ENCODE peak calls at places on chromosomes 11 and 22, in eight cellular contexts. One of them, this sample, is unnamed.

GRCh38 chr11:113148076-113148475 is 166.3 kb upstream of the TTC12 start:
- DNase-seq in upper lobe of right lung: no peak
- DNase-seq in lower leg skin: no peak
- DNase-seq in AG10803: no peak
- DNase-seq in fibroblast of lung: no peak
- DNase-seq in neuronal stem cell: no peak
- DNase-seq in fibroblast of mammary gland: no peak
- DNase-seq in ovary: no peak
- DNase-seq in this sample: no peak

GRCh38 chr11:282630-283360 is 4.6 kb downstream of the NLRP6 start:
- DNase-seq in neuronal stem cell: no peak
- DNase-seq in ovary: no peak
- DNase-seq in upper lobe of right lung: no peak
- DNase-seq in AG10803: no peak
- DNase-seq in fibroblast of mammary gland: no peak
- DNase-seq in lower leg skin: no peak
- DNase-seq in fibroblast of lung: no peak
- DNase-seq in this sample: no peak

GRCh38 chr11:126607776-126608625 is 252.5 kb downstream of the ST3GAL4 start:
- DNase-seq in ovary: no peak
- DNase-seq in AG10803: no peak
- DNase-seq in neuronal stem cell: no peak
- DNase-seq in upper lobe of right lung: no peak
- DNase-seq in fibroblast of mammary gland: no peak
- DNase-seq in fibroblast of lung: no peak
- DNase-seq in lower leg skin: no peak
- DNase-seq in this sample: no peak

GRCh38 chr11:119479685-119480275 is 56.8 kb upstream of the THY1 start:
- DNase-seq in neuronal stem cell: no peak
- DNase-seq in AG10803: peak
- DNase-seq in lower leg skin: no peak
- DNase-seq in fibroblast of mammary gland: peak
- DNase-seq in ovary: no peak
- DNase-seq in fibroblast of lung: peak
- DNase-seq in upper lobe of right lung: no peak
- DNase-seq in this sample: no peak

GRCh38 chr11:11189501-11189900 is 163.5 kb downstream of the CSNK2A3 start:
- DNase-seq in lower leg skin: no peak
- DNase-seq in fibroblast of lung: no peak
- DNase-seq in upper lobe of right lung: no peak
- DNase-seq in ovary: no peak
- DNase-seq in AG10803: no peak
- DNase-seq in neuronal stem cell: no peak
- DNase-seq in fibroblast of mammary gland: no peak
- DNase-seq in this sample: no peak

GRCh38 chr22:40279017-40279416 is 67.3 kb upstream of the ADSL start:
- DNase-seq in AG10803: no peak
- DNase-seq in ovary: no peak
- DNase-seq in upper lobe of right lung: no peak
- DNase-seq in neuronal stem cell: no peak
- DNase-seq in fibroblast of mammary gland: no peak
- DNase-seq in fibroblast of lung: no peak
- DNase-seq in lower leg skin: no peak
- DNase-seq in this sample: no peak

GRCh38 chr22:49334976-49335375 is 492.7 kb downstream of the BRD1 start:
- DNase-seq in fibroblast of mammary gland: no peak
- DNase-seq in neuronal stem cell: no peak
- DNase-seq in lower leg skin: no peak
- DNase-seq in AG10803: no peak
- DNase-seq in upper lobe of right lung: peak
- DNase-seq in fibroblast of lung: no peak
- DNase-seq in ovary: no peak
- DNase-seq in this sample: no peak

GRCh38 chr11:78802058-78802633 is 227.5 kb upstream of the NARS2 start:
- DNase-seq in fibroblast of lung: no peak
- DNase-seq in AG10803: peak
- DNase-seq in ovary: no peak
- DNase-seq in lower leg skin: no peak
- DNase-seq in neuronal stem cell: no peak
- DNase-seq in fibroblast of mammary gland: no peak
- DNase-seq in upper lobe of right lung: no peak
- DNase-seq in this sample: no peak

GRCh38 chr11:112229746-112230433 is 3.7 kb downstream of the PTS start:
- DNase-seq in fibroblast of lung: peak
- DNase-seq in upper lobe of right lung: no peak
- DNase-seq in AG10803: peak
- DNase-seq in neuronal stem cell: no peak
- DNase-seq in fibroblast of mammary gland: peak
- DNase-seq in ovary: no peak
- DNase-seq in lower leg skin: no peak
- DNase-seq in this sample: no peak

GRCh38 chr11:117457835-117458234 is 130.2 kb downstream of the CEP164 start:
- DNase-seq in fibroblast of mammary gland: no peak
- DNase-seq in AG10803: no peak
- DNase-seq in upper lobe of right lung: peak
- DNase-seq in neuronal stem cell: no peak
- DNase-seq in fibroblast of lung: no peak
- DNase-seq in lower leg skin: no peak
- DNase-seq in ovary: no peak
- DNase-seq in this sample: no peak

GRCh38 chr11:47399860-47400812 is 8.3 kb upstream of the SLC39A13 start:
- DNase-seq in neuronal stem cell: no peak
- DNase-seq in AG10803: no peak
- DNase-seq in fibroblast of lung: no peak
- DNase-seq in lower leg skin: no peak
- DNase-seq in ovary: peak
- DNase-seq in upper lobe of right lung: no peak
- DNase-seq in fibroblast of mammary gland: no peak
- DNase-seq in this sample: no peak

GRCh38 chr22:29524440-29525191 is 28.9 kb downstream of the THOC5 start:
- DNase-seq in AG10803: peak
- DNase-seq in upper lobe of right lung: no peak
- DNase-seq in fibroblast of mammary gland: peak
- DNase-seq in ovary: peak
- DNase-seq in neuronal stem cell: no peak
- DNase-seq in fibroblast of lung: peak
- DNase-seq in lower leg skin: no peak
- DNase-seq in this sample: no peak

GRCh38 chr11:94128171-94128745 is 383 bp upstream of the PANX1 start:
- DNase-seq in ovary: no peak
- DNase-seq in neuronal stem cell: no peak
- DNase-seq in fibroblast of lung: no peak
- DNase-seq in fibroblast of mammary gland: no peak
- DNase-seq in AG10803: no peak
- DNase-seq in lower leg skin: peak
- DNase-seq in upper lobe of right lung: no peak
- DNase-seq in this sample: no peak

GRCh38 chr11:74112877-74113276 is 57.9 kb downstream of the C2CD3 start:
- DNase-seq in fibroblast of mammary gland: no peak
- DNase-seq in lower leg skin: no peak
- DNase-seq in ovary: no peak
- DNase-seq in neuronal stem cell: no peak
- DNase-seq in AG10803: no peak
- DNase-seq in fibroblast of lung: no peak
- DNase-seq in upper lobe of right lung: no peak
- DNase-seq in this sample: no peak

GRCh38 chr11:77040401-77040777 is 6.2 kb downstream of the B3GNT6 start:
- DNase-seq in ovary: no peak
- DNase-seq in neuronal stem cell: no peak
- DNase-seq in fibroblast of lung: no peak
- DNase-seq in AG10803: no peak
- DNase-seq in upper lobe of right lung: no peak
- DNase-seq in fibroblast of mammary gland: no peak
- DNase-seq in lower leg skin: no peak
- DNase-seq in this sample: no peak

GRCh38 chr11:9273430-9274336 is 8.5 kb upstream of the DENND5A start:
- DNase-seq in AG10803: peak
- DNase-seq in fibroblast of mammary gland: peak
- DNase-seq in upper lobe of right lung: no peak
- DNase-seq in neuronal stem cell: no peak
- DNase-seq in ovary: no peak
- DNase-seq in lower leg skin: no peak
- DNase-seq in fibroblast of lung: peak
- DNase-seq in this sample: no peak

GRCh38 chr11:58527429-58527828 is 19.5 kb upstream of the OR5B21 start:
- DNase-seq in ovary: no peak
- DNase-seq in lower leg skin: no peak
- DNase-seq in neuronal stem cell: no peak
- DNase-seq in AG10803: no peak
- DNase-seq in upper lobe of right lung: no peak
- DNase-seq in fibroblast of mammary gland: no peak
- DNase-seq in fibroblast of lung: no peak
- DNase-seq in this sample: no peak

GRCh38 chr11:14503023-14503422 is 3.4 kb upstream of the COPB1 start:
- DNase-seq in neuronal stem cell: no peak
- DNase-seq in ovary: no peak
- DNase-seq in AG10803: peak
- DNase-seq in fibroblast of mammary gland: no peak
- DNase-seq in lower leg skin: no peak
- DNase-seq in fibroblast of lung: peak
- DNase-seq in upper lobe of right lung: no peak
- DNase-seq in this sample: no peak

GRCh38 chr11:76578655-76579046 is 91.9 kb downstream of the LRRC32 start:
- DNase-seq in fibroblast of lung: no peak
- DNase-seq in AG10803: no peak
- DNase-seq in upper lobe of right lung: peak
- DNase-seq in ovary: no peak
- DNase-seq in neuronal stem cell: no peak
- DNase-seq in lower leg skin: no peak
- DNase-seq in fibroblast of mammary gland: peak
- DNase-seq in this sample: no peak

GRCh38 chr11:125192194-125192593 is 27.6 kb downstream of the PKNOX2 start:
- DNase-seq in upper lobe of right lung: no peak
- DNase-seq in ovary: no peak
- DNase-seq in lower leg skin: no peak
- DNase-seq in AG10803: no peak
- DNase-seq in neuronal stem cell: no peak
- DNase-seq in fibroblast of lung: no peak
- DNase-seq in fibroblast of mammary gland: no peak
- DNase-seq in this sample: no peak

GRCh38 chr11:124865181-124865901 is at the start of gene ROBO3:
- DNase-seq in lower leg skin: no peak
- DNase-seq in AG10803: no peak
- DNase-seq in fibroblast of lung: peak
- DNase-seq in fibroblast of mammary gland: no peak
- DNase-seq in upper lobe of right lung: no peak
- DNase-seq in ovary: peak
- DNase-seq in neuronal stem cell: no peak
- DNase-seq in this sample: no peak

GRCh38 chr22:32175751-32176644 is 16.9 kb upstream of the C22orf42 start:
- DNase-seq in neuronal stem cell: peak
- DNase-seq in ovary: no peak
- DNase-seq in AG10803: no peak
- DNase-seq in upper lobe of right lung: no peak
- DNase-seq in fibroblast of lung: no peak
- DNase-seq in lower leg skin: no peak
- DNase-seq in fibroblast of mammary gland: no peak
- DNase-seq in this sample: no peak

GRCh38 chr11:12537778-12538401 is 136.3 kb upstream of the TEAD1 start:
- DNase-seq in fibroblast of lung: peak
- DNase-seq in AG10803: no peak
- DNase-seq in upper lobe of right lung: no peak
- DNase-seq in neuronal stem cell: no peak
- DNase-seq in fibroblast of mammary gland: peak
- DNase-seq in lower leg skin: no peak
- DNase-seq in ovary: peak
- DNase-seq in this sample: no peak
- H3K4me3 ChIP-seq in fibroblast of lung: no peak
- H3K4me3 ChIP-seq in AG10803: no peak
- H3K4me3 ChIP-seq in upper lobe of right lung: no peak
- H3K4me3 ChIP-seq in neuronal stem cell: no peak
- H3K4me3 ChIP-seq in fibroblast of mammary gland: no peak
- H3K4me3 ChIP-seq in lower leg skin: no peak
- H3K4me3 ChIP-seq in ovary: no peak
- H3K4me3 ChIP-seq in this sample: no peak

GRCh38 chr22:19723990-19724827 is 870 bp downstream of the GP1BB start:
- DNase-seq in lower leg skin: no peak
- DNase-seq in fibroblast of lung: no peak
- DNase-seq in ovary: no peak
- DNase-seq in neuronal stem cell: peak
- DNase-seq in AG10803: no peak
- DNase-seq in fibroblast of mammary gland: peak
- DNase-seq in upper lobe of right lung: no peak
- DNase-seq in this sample: no peak
- H3K4me3 ChIP-seq in lower leg skin: no peak
- H3K4me3 ChIP-seq in fibroblast of lung: no peak
- H3K4me3 ChIP-seq in ovary: no peak
- H3K4me3 ChIP-seq in neuronal stem cell: peak
- H3K4me3 ChIP-seq in AG10803: no peak
- H3K4me3 ChIP-seq in fibroblast of mammary gland: no peak
- H3K4me3 ChIP-seq in upper lobe of right lung: no peak
- H3K4me3 ChIP-seq in this sample: no peak

DNA sequence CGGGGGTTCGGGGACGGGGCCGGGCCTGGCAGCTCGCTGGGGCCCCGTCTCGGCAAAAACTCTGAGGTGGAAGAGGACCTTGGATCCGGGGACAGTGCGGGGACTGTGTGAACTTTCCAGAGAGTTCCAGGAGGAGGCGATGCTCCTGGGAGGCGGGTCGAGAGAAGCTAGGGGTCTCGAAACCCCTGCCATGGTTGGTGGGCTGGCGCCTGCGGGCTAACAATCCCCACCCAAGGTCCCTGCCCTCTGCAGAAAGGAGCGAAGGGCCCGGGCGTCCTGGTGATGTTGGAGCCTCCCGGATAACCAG is 4.7 kb upstream of the GRK2 start:
- DNase-seq in AG10803: no peak
- DNase-seq in upper lobe of right lung: no peak
- DNase-seq in ovary: no peak
- DNase-seq in lower leg skin: no peak
- DNase-seq in fibroblast of lung: no peak
- DNase-seq in fibroblast of mammary gland: no peak
- DNase-seq in neuronal stem cell: no peak
- DNase-seq in this sample: no peak
- H3K4me3 ChIP-seq in AG10803: peak
- H3K4me3 ChIP-seq in upper lobe of right lung: peak
- H3K4me3 ChIP-seq in ovary: peak
- H3K4me3 ChIP-seq in lower leg skin: no peak
- H3K4me3 ChIP-seq in fibroblast of lung: no peak
- H3K4me3 ChIP-seq in fibroblast of mammary gland: peak
- H3K4me3 ChIP-seq in neuronal stem cell: peak
- H3K4me3 ChIP-seq in this sample: peak

GRCh38 chr11:62788991-62789390 is 1.8 kb downstream of the TMEM179B start:
- DNase-seq in ovary: no peak
- DNase-seq in AG10803: no peak
- DNase-seq in lower leg skin: no peak
- DNase-seq in fibroblast of lung: no peak
- DNase-seq in neuronal stem cell: no peak
- DNase-seq in fibroblast of mammary gland: no peak
- DNase-seq in upper lobe of right lung: no peak
- DNase-seq in this sample: no peak
- H3K4me3 ChIP-seq in ovary: no peak
- H3K4me3 ChIP-seq in AG10803: peak
- H3K4me3 ChIP-seq in lower leg skin: no peak
- H3K4me3 ChIP-seq in fibroblast of lung: no peak
- H3K4me3 ChIP-seq in neuronal stem cell: peak
- H3K4me3 ChIP-seq in fibroblast of mammary gland: no peak
- H3K4me3 ChIP-seq in upper lobe of right lung: no peak
- H3K4me3 ChIP-seq in this sample: no peak